ENCODE peak calls at places on chromosomes 3 and 15, in four cellular contexts. One of them, this sample, is unnamed.

GRCh38 chr15:69394556-69395282 is 19.4 kb upstream of the KIF23 start:
- DNase-seq in fibroblast of mammary gland: peak; percentile 67
- DNase-seq in esophagus muscularis mucosa: peak; percentile 94
- DNase-seq in pancreas: peak; percentile 96
- DNase-seq in this sample: peak; percentile 76

GRCh38 chr3:58628823-58629562 is 37.6 kb downstream of the FAM3D start:
- DNase-seq in fibroblast of mammary gland: peak; percentile 99
- DNase-seq in pancreas: no peak
- DNase-seq in esophagus muscularis mucosa: no peak
- DNase-seq in this sample: no peak

GRCh38 chr3:10195692-10196091 is 31.0 kb downstream of the IRAK2 start:
- DNase-seq in pancreas: no peak
- DNase-seq in fibroblast of mammary gland: no peak
- DNase-seq in esophagus muscularis mucosa: no peak
- DNase-seq in this sample: peak; percentile 70

GRCh38 chr15:63381301-63382192 is at the start of gene CA12:
- DNase-seq in pancreas: peak; percentile 86
- DNase-seq in esophagus muscularis mucosa: no peak
- DNase-seq in fibroblast of mammary gland: peak; percentile 56
- DNase-seq in this sample: peak; percentile 67

GRCh38 chr3:167350245-167350862 is 29.7 kb downstream of the ZBBX start:
- DNase-seq in fibroblast of mammary gland: peak; percentile 42
- DNase-seq in esophagus muscularis mucosa: no peak
- DNase-seq in pancreas: no peak
- DNase-seq in this sample: no peak

GRCh38 chr3:186216903-186217819 is 108.3 kb upstream of the ETV5 start:
- DNase-seq in fibroblast of mammary gland: peak; percentile 14
- DNase-seq in pancreas: no peak
- DNase-seq in esophagus muscularis mucosa: no peak
- DNase-seq in this sample: no peak

GRCh38 chr3:171013822-171014748 is 12.4 kb downstream of the SLC2A2 start:
- DNase-seq in esophagus muscularis mucosa: no peak
- DNase-seq in pancreas: no peak
- DNase-seq in fibroblast of mammary gland: peak; percentile 61
- DNase-seq in this sample: peak; percentile 73

GRCh38 chr3:12222765-12223485 is 64.2 kb upstream of the TIMP4 start:
- DNase-seq in fibroblast of mammary gland: peak; percentile 92
- DNase-seq in pancreas: no peak
- DNase-seq in esophagus muscularis mucosa: no peak
- DNase-seq in this sample: no peak

GRCh38 chr15:81373996-81374395 is at the start of gene TMC3:
- DNase-seq in esophagus muscularis mucosa: no peak
- DNase-seq in fibroblast of mammary gland: no peak
- DNase-seq in pancreas: no peak
- DNase-seq in this sample: no peak

GRCh38 chr3:166455724-166456123 is 618.5 kb upstream of the BCHE start:
- DNase-seq in esophagus muscularis mucosa: no peak
- DNase-seq in fibroblast of mammary gland: no peak
- DNase-seq in pancreas: no peak
- DNase-seq in this sample: no peak

GRCh38 chr3:187193181-187193580 is 4.1 kb upstream of the RTP1 start:
- DNase-seq in pancreas: no peak
- DNase-seq in esophagus muscularis mucosa: no peak
- DNase-seq in fibroblast of mammary gland: no peak
- DNase-seq in this sample: no peak

GRCh38 chr3:52423214-52423613 is 21.7 kb downstream of the SEMA3G start:
- DNase-seq in pancreas: no peak
- DNase-seq in fibroblast of mammary gland: no peak
- DNase-seq in esophagus muscularis mucosa: no peak
- DNase-seq in this sample: peak; percentile 15

GRCh38 chr15:56919708-56920637 is 1.5 kb downstream of the TCF12 start:
- DNase-seq in esophagus muscularis mucosa: no peak
- DNase-seq in fibroblast of mammary gland: peak; percentile 49
- DNase-seq in pancreas: peak; percentile 71
- DNase-seq in this sample: no peak

GRCh38 chr3:196063456-196063855 is 18.4 kb downstream of the TFRC start:
- DNase-seq in esophagus muscularis mucosa: no peak
- DNase-seq in pancreas: no peak
- DNase-seq in fibroblast of mammary gland: peak; percentile 44
- DNase-seq in this sample: no peak

GRCh38 chr3:105906834-105907233 is 38.0 kb upstream of the CBLB start:
- DNase-seq in pancreas: no peak
- DNase-seq in esophagus muscularis mucosa: no peak
- DNase-seq in fibroblast of mammary gland: peak; percentile 88
- DNase-seq in this sample: no peak
- H3K4me3 ChIP-seq in pancreas: no peak overlapping the region
- H3K4me3 ChIP-seq in esophagus muscularis mucosa: no peak overlapping the region
- H3K4me3 ChIP-seq in fibroblast of mammary gland: no peak overlapping the region
- H3K4me3 ChIP-seq in this sample: no peak overlapping the region

GRCh38 chr15:40044717-40045571 is 6.0 kb upstream of the SRP14 start:
- DNase-seq in pancreas: peak; percentile 90
- DNase-seq in esophagus muscularis mucosa: peak; percentile 95
- DNase-seq in fibroblast of mammary gland: peak; percentile 77
- DNase-seq in this sample: peak; percentile 87
- H3K4me3 ChIP-seq in pancreas: no peak overlapping the region
- H3K4me3 ChIP-seq in esophagus muscularis mucosa: peak overlapping the region; percentile 26
- H3K4me3 ChIP-seq in fibroblast of mammary gland: peak overlapping the region; percentile 30
- H3K4me3 ChIP-seq in this sample: no peak overlapping the region

DNA sequence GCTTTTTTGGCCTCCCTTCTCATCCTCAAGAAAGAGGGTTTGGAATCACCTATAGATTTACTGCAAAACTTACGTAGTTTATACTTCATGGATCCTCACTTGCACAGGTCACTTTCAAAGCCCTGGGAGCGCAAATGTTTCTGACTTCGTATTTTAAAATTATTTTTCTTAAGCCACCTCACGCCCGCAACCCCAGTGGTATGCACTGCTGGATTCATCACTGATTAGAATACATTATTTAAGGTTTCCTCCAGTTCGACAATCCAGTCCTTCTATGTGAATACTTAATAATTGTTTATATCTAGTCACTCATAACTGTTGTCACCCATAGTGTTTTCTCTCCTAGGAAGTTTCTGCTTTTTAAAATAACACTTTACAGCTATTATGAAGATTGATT is 339.9 kb downstream of the CHL1 start:
- DNase-seq in pancreas: no peak
- DNase-seq in fibroblast of mammary gland: no peak
- DNase-seq in esophagus muscularis mucosa: no peak
- DNase-seq in this sample: no peak
- H3K4me3 ChIP-seq in pancreas: peak overlapping the region; percentile 15
- H3K4me3 ChIP-seq in fibroblast of mammary gland: peak overlapping the region; percentile 34
- H3K4me3 ChIP-seq in esophagus muscularis mucosa: peak overlapping the region; percentile 55
- H3K4me3 ChIP-seq in this sample: peak overlapping the region; percentile 28

GRCh38 chr15:49439678-49440375 is 16.8 kb downstream of the FGF7 start:
- DNase-seq in pancreas: no peak
- DNase-seq in esophagus muscularis mucosa: no peak
- DNase-seq in fibroblast of mammary gland: no peak
- DNase-seq in this sample: no peak
- H3K4me3 ChIP-seq in pancreas: no peak overlapping the region
- H3K4me3 ChIP-seq in esophagus muscularis mucosa: no peak overlapping the region
- H3K4me3 ChIP-seq in fibroblast of mammary gland: no peak overlapping the region
- H3K4me3 ChIP-seq in this sample: no peak overlapping the region

DNA sequence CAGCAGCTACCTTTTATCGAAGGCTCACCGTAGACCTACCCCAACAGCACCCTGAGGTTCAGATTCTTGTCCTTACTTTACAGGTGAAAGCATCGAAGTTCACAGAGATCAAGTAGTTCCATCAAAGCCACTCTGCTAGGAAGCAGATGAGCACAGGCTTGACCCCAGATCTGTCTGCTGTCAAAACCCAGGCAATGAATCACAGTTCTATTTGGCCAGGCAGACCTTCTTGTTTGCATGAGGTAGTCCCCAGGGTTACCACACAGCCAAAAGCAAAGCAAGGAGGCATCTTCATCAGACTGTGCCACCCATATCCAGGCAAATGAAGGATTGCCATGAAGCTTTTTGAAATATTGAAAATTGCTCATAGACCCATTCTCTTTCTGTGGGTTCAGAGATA is 33.0 kb downstream of the HES1 start:
- DNase-seq in fibroblast of mammary gland: no peak
- DNase-seq in esophagus muscularis mucosa: no peak
- DNase-seq in pancreas: no peak
- DNase-seq in this sample: no peak
- H3K4me3 ChIP-seq in fibroblast of mammary gland: no peak overlapping the region
- H3K4me3 ChIP-seq in esophagus muscularis mucosa: no peak overlapping the region
- H3K4me3 ChIP-seq in pancreas: no peak overlapping the region
- H3K4me3 ChIP-seq in this sample: no peak overlapping the region